ENCODE peak calls at places on chromosomes 16 and 17, in five cellular contexts. One of them, this sample, is unnamed.

GRCh38 chr16:57999366-57999970 is 1.0 kb downstream of the ZNF319 start:
- DNase-seq in cardiac fibroblast: peak
- DNase-seq in nephron progenitor cell: no peak
- DNase-seq in neural progenitor cell: peak
- DNase-seq in AG10803: peak
- DNase-seq in this sample: no peak

GRCh38 chr16:72850863-72851262 is 197.1 kb downstream of the ZFHX3 start:
- DNase-seq in cardiac fibroblast: peak
- DNase-seq in nephron progenitor cell: no peak
- DNase-seq in neural progenitor cell: no peak
- DNase-seq in AG10803: peak
- DNase-seq in this sample: no peak

GRCh38 chr17:64781394-64781793 is 119.3 kb upstream of the SMURF2 start:
- DNase-seq in cardiac fibroblast: peak
- DNase-seq in nephron progenitor cell: peak
- DNase-seq in neural progenitor cell: peak
- DNase-seq in AG10803: no peak
- DNase-seq in this sample: no peak

GRCh38 chr17:44222112-44222869 is 2.8 kb upstream of the UBTF start:
- DNase-seq in cardiac fibroblast: peak
- DNase-seq in nephron progenitor cell: peak
- DNase-seq in neural progenitor cell: peak
- DNase-seq in AG10803: peak
- DNase-seq in this sample: peak

GRCh38 chr17:44865231-44865660 is 17.6 kb downstream of the HIGD1B start:
- DNase-seq in cardiac fibroblast: peak
- DNase-seq in nephron progenitor cell: peak
- DNase-seq in neural progenitor cell: peak
- DNase-seq in AG10803: peak
- DNase-seq in this sample: peak

GRCh38 chr17:71983828-71984227 is 137.0 kb upstream of the SOX9 start:
- DNase-seq in cardiac fibroblast: no peak
- DNase-seq in nephron progenitor cell: no peak
- DNase-seq in neural progenitor cell: no peak
- DNase-seq in AG10803: no peak
- DNase-seq in this sample: no peak

GRCh38 chr16:22805326-22805725 is 8.6 kb upstream of the HS3ST2 start:
- DNase-seq in cardiac fibroblast: no peak
- DNase-seq in nephron progenitor cell: no peak
- DNase-seq in neural progenitor cell: no peak
- DNase-seq in AG10803: no peak
- DNase-seq in this sample: no peak

GRCh38 chr16:56897026-56897799 is 32.2 kb downstream of the SLC12A3 start:
- DNase-seq in cardiac fibroblast: no peak
- DNase-seq in nephron progenitor cell: no peak
- DNase-seq in neural progenitor cell: no peak
- DNase-seq in AG10803: no peak
- DNase-seq in this sample: no peak

GRCh38 chr17:58889928-58890327 is 134.3 kb downstream of the PPM1E start:
- DNase-seq in cardiac fibroblast: no peak
- DNase-seq in nephron progenitor cell: no peak
- DNase-seq in neural progenitor cell: no peak
- DNase-seq in AG10803: no peak
- DNase-seq in this sample: no peak

GRCh38 chr16:11094075-11094593 is 149.8 kb downstream of the CLEC16A start:
- DNase-seq in cardiac fibroblast: no peak
- DNase-seq in nephron progenitor cell: no peak
- DNase-seq in neural progenitor cell: no peak
- DNase-seq in AG10803: peak
- DNase-seq in this sample: no peak

GRCh38 chr16:56815721-56816120 is 49.3 kb upstream of the SLC12A3 start:
- DNase-seq in cardiac fibroblast: no peak
- DNase-seq in nephron progenitor cell: no peak
- DNase-seq in neural progenitor cell: no peak
- DNase-seq in AG10803: no peak
- DNase-seq in this sample: no peak

GRCh38 chr17:61317779-61318178 is 81.9 kb upstream of the TBX2 start:
- DNase-seq in cardiac fibroblast: no peak
- DNase-seq in nephron progenitor cell: no peak
- DNase-seq in neural progenitor cell: no peak
- DNase-seq in AG10803: no peak
- DNase-seq in this sample: no peak

GRCh38 chr16:68640972-68641371 is 4.1 kb upstream of the CDH3 start:
- DNase-seq in cardiac fibroblast: peak
- DNase-seq in nephron progenitor cell: no peak
- DNase-seq in neural progenitor cell: no peak
- DNase-seq in AG10803: peak
- DNase-seq in this sample: no peak

GRCh38 chr17:4142107-4142900 is 526 bp downstream of the ZZEF1 start:
- DNase-seq in cardiac fibroblast: peak
- DNase-seq in nephron progenitor cell: peak
- DNase-seq in neural progenitor cell: peak
- DNase-seq in AG10803: peak
- DNase-seq in this sample: peak

GRCh38 chr16:59601452-59601851 is 867.3 kb upstream of the GOT2 start:
- DNase-seq in cardiac fibroblast: no peak
- DNase-seq in nephron progenitor cell: no peak
- DNase-seq in neural progenitor cell: no peak
- DNase-seq in AG10803: no peak
- DNase-seq in this sample: no peak

GRCh38 chr17:31388770-31389672 is 2.5 kb upstream of the RAB11FIP4 start:
- DNase-seq in cardiac fibroblast: no peak
- DNase-seq in nephron progenitor cell: peak
- DNase-seq in neural progenitor cell: peak
- DNase-seq in AG10803: no peak
- DNase-seq in this sample: no peak

GRCh38 chr17:2107506-2107905 is 52.6 kb downstream of the HIC1 start:
- DNase-seq in cardiac fibroblast: no peak
- DNase-seq in nephron progenitor cell: no peak
- DNase-seq in neural progenitor cell: no peak
- DNase-seq in AG10803: no peak
- DNase-seq in this sample: no peak

GRCh38 chr17:47829870-47830269 is 1.5 kb downstream of the MRPL10 start:
- DNase-seq in cardiac fibroblast: no peak
- DNase-seq in nephron progenitor cell: no peak
- DNase-seq in neural progenitor cell: no peak
- DNase-seq in AG10803: no peak
- DNase-seq in this sample: no peak

GRCh38 chr16:75048546-75048945 is 49.7 kb downstream of the ZNRF1 start:
- DNase-seq in cardiac fibroblast: no peak
- DNase-seq in nephron progenitor cell: no peak
- DNase-seq in neural progenitor cell: no peak
- DNase-seq in AG10803: no peak
- DNase-seq in this sample: no peak

GRCh38 chr16:54928421-54929089 is 2.1 kb upstream of the IRX5 start:
- DNase-seq in cardiac fibroblast: peak
- DNase-seq in nephron progenitor cell: no peak
- DNase-seq in neural progenitor cell: peak
- DNase-seq in AG10803: peak
- DNase-seq in this sample: peak

GRCh38 chr16:80080287-80080851 is 460.4 kb upstream of the DYNLRB2 start:
- DNase-seq in cardiac fibroblast: no peak
- DNase-seq in nephron progenitor cell: no peak
- DNase-seq in neural progenitor cell: no peak
- DNase-seq in AG10803: no peak
- DNase-seq in this sample: no peak

GRCh38 chr16:85238233-85238647 is 126.0 kb upstream of the CIBAR2 start:
- DNase-seq in cardiac fibroblast: peak
- DNase-seq in nephron progenitor cell: peak
- DNase-seq in neural progenitor cell: peak
- DNase-seq in AG10803: peak
- DNase-seq in this sample: no peak

GRCh38 chr16:58077796-58078195 is 51.4 kb downstream of the CFAP20 start:
- DNase-seq in cardiac fibroblast: no peak
- DNase-seq in nephron progenitor cell: no peak
- DNase-seq in neural progenitor cell: no peak
- DNase-seq in AG10803: no peak
- DNase-seq in this sample: no peak

GRCh38 chr16:3819741-3820724 is 60.5 kb downstream of the CREBBP start:
- DNase-seq in cardiac fibroblast: peak
- DNase-seq in nephron progenitor cell: no peak
- DNase-seq in neural progenitor cell: no peak
- DNase-seq in AG10803: peak
- DNase-seq in this sample: no peak

GRCh38 chr17:82915010-82915696 is 75.3 kb upstream of the ZNF750 start:
- DNase-seq in cardiac fibroblast: no peak
- DNase-seq in nephron progenitor cell: no peak
- DNase-seq in neural progenitor cell: no peak
- DNase-seq in AG10803: no peak
- DNase-seq in this sample: no peak
- TF ChIP-seq CTCF in cardiac fibroblast: peak
- TF ChIP-seq CTCF in nephron progenitor cell: no peak
- TF ChIP-seq CTCF in neural progenitor cell: peak
- TF ChIP-seq CTCF in AG10803: no peak
- TF ChIP-seq CTCF in this sample: no peak

GRCh38 chr16:20743591-20743990 is 2.0 kb upstream of the THUMPD1 start:
- DNase-seq in cardiac fibroblast: no peak
- DNase-seq in nephron progenitor cell: no peak
- DNase-seq in neural progenitor cell: no peak
- DNase-seq in AG10803: no peak
- DNase-seq in this sample: no peak

GRCh38 chr16:20744922-20745440 is 3.4 kb upstream of the THUMPD1 start:
- DNase-seq in cardiac fibroblast: no peak
- DNase-seq in nephron progenitor cell: no peak
- DNase-seq in neural progenitor cell: no peak
- DNase-seq in AG10803: no peak
- DNase-seq in this sample: no peak

GRCh38 chr16:20740901-20741491 is 622 bp downstream of the THUMPD1 start:
- DNase-seq in cardiac fibroblast: peak
- DNase-seq in nephron progenitor cell: peak
- DNase-seq in neural progenitor cell: peak
- DNase-seq in AG10803: peak
- DNase-seq in this sample: peak

GRCh38 chr16:20741555-20742285 is at the start of gene THUMPD1:
- DNase-seq in cardiac fibroblast: peak
- DNase-seq in nephron progenitor cell: peak
- DNase-seq in neural progenitor cell: peak
- DNase-seq in AG10803: peak
- DNase-seq in this sample: peak

DNA sequence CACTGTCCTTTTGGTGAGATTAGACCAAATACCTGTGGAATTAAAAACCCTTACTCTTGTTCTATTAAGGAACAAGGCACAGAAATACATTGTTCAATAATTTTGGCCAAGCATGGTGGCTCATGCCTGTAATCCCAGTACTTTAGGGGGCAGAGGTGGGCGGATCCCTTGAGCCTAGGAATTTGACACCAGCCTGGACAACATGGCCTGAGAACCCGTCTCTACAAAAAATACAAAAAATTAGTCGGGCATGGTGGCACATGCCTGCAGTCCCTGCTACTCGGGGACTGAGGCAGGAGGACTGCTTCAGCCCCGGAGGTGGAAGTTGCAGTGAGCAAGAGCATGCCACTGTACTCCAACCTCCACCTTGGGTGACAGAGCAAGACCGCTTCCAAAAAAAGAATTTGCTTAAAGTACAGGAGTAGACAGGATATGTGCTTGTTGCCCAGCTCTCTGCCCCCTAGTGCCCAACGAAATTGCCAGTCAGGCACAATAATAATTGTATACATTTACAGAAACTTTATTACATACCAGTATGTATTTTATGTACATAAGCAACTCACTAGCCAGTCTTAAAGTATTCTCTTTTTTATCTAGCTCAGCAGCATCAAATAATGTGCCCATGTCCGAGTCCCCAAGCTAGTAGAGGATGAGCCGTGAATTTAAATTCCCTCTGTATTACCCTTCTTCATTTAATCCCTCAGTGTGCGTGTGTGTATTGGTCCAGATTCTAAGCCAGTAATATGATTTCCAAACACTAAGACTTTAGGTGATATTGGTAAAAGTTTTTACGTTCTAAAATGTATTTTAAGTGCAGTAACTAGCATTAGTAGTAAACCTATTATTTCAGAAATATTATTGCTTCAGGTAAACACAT is 1.4 kb downstream of the THUMPD1 start:
- DNase-seq in cardiac fibroblast: peak
- DNase-seq in nephron progenitor cell: no peak
- DNase-seq in neural progenitor cell: no peak
- DNase-seq in AG10803: peak
- DNase-seq in this sample: no peak
- TF ChIP-seq CTCF in cardiac fibroblast: peak
- TF ChIP-seq CTCF in nephron progenitor cell: no peak
- TF ChIP-seq CTCF in neural progenitor cell: peak
- TF ChIP-seq CTCF in AG10803: peak
- TF ChIP-seq CTCF in this sample: no peak

GRCh38 chr16:48113471-48113870 is 42.3 kb downstream of the ABCC12 start:
- DNase-seq in cardiac fibroblast: no peak
- DNase-seq in nephron progenitor cell: no peak
- DNase-seq in neural progenitor cell: peak
- DNase-seq in AG10803: no peak
- DNase-seq in this sample: no peak
- TF ChIP-seq CTCF in cardiac fibroblast: no peak
- TF ChIP-seq CTCF in nephron progenitor cell: no peak
- TF ChIP-seq CTCF in neural progenitor cell: peak
- TF ChIP-seq CTCF in AG10803: no peak
- TF ChIP-seq CTCF in this sample: peak

DNA sequence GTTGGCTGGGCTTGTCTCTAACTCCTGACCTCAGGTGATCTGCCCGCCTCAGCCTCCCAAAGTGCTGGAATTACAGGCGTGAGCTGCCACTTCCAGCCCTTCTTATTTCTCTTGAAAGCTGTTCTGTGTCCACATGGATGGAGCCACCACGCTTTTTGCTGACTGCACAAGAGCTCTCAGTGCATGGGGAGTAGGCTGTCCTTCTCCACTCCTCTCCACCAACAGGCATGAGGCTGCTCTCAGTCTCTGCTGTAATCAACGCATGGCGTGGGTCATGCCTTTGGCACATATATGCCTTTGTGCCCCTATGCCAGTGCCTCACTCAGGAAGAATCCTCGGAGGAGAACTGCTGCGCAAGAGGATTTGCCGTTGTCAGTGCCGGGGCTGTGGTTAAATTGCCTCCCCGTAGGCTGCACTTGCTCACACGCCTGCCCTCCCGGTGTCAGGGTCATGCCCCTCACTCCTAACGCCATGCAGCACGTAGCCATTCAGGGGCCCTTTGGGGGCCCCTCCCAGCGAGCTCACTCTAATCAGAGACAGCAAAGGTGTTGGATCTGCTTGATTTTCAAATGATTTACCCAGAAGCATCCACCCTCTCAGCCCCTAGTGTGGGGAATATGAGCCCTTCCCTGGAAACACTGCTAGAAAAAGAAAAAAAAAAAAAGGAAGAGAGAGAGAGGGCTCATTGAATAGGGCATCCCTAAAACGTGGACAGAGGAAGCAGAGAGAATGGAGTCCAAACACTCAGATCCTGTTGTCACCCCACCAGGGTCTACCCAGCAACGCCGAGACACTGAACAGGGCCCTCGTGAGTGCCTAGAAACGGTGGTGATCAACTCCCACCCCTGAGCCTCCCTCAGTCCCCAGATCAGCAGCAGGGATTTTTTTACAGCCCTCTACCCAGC is 47.5 kb upstream of the ZCCHC14 start:
- DNase-seq in cardiac fibroblast: no peak
- DNase-seq in nephron progenitor cell: peak
- DNase-seq in neural progenitor cell: no peak
- DNase-seq in AG10803: no peak
- DNase-seq in this sample: no peak
- TF ChIP-seq CTCF in cardiac fibroblast: no peak
- TF ChIP-seq CTCF in nephron progenitor cell: no peak
- TF ChIP-seq CTCF in neural progenitor cell: no peak
- TF ChIP-seq CTCF in AG10803: no peak
- TF ChIP-seq CTCF in this sample: no peak

This sample was measured in mesothelial cell of epicardium.